ENCODE peak calls at places on chromosomes 4 and X, in seven cellular contexts. One of them, this sample, is unnamed.

GRCh38 chrX:154481911-154482601 is 3.0 kb upstream of the LAGE3 start:
- DNase-seq in left ventricle myocardium inferior: no peak
- DNase-seq in colonic mucosa: no peak
- DNase-seq in osteoblast: peak; percentile 74
- DNase-seq in OCI-LY7: peak; percentile 33
- DNase-seq in CD4-positive, CD25-positive, alpha-beta regulatory T cell: no peak
- DNase-seq in gastrocnemius medialis: no peak
- DNase-seq in this sample: no peak

GRCh38 chr4:17762705-17763104 is 18.7 kb downstream of the FAM184B start:
- DNase-seq in left ventricle myocardium inferior: no peak
- DNase-seq in colonic mucosa: no peak
- DNase-seq in osteoblast: no peak
- DNase-seq in OCI-LY7: peak; percentile 23
- DNase-seq in CD4-positive, CD25-positive, alpha-beta regulatory T cell: peak; percentile 16
- DNase-seq in gastrocnemius medialis: no peak
- DNase-seq in this sample: no peak

GRCh38 chr4:24791043-24791442 is 4.3 kb upstream of the SOD3 start:
- DNase-seq in left ventricle myocardium inferior: no peak
- DNase-seq in colonic mucosa: no peak
- DNase-seq in osteoblast: no peak
- DNase-seq in OCI-LY7: no peak
- DNase-seq in CD4-positive, CD25-positive, alpha-beta regulatory T cell: no peak
- DNase-seq in gastrocnemius medialis: no peak
- DNase-seq in this sample: no peak

GRCh38 chr4:173092003-173092402 is 76.6 kb upstream of the GALNT7 start:
- DNase-seq in left ventricle myocardium inferior: no peak
- DNase-seq in colonic mucosa: no peak
- DNase-seq in osteoblast: no peak
- DNase-seq in OCI-LY7: no peak
- DNase-seq in CD4-positive, CD25-positive, alpha-beta regulatory T cell: no peak
- DNase-seq in gastrocnemius medialis: no peak
- DNase-seq in this sample: no peak

GRCh38 chrX:3393581-3394111 is 47.2 kb upstream of the MXRA5 start:
- DNase-seq in left ventricle myocardium inferior: no peak
- DNase-seq in colonic mucosa: no peak
- DNase-seq in osteoblast: no peak
- DNase-seq in OCI-LY7: no peak
- DNase-seq in CD4-positive, CD25-positive, alpha-beta regulatory T cell: no peak
- DNase-seq in gastrocnemius medialis: no peak
- DNase-seq in this sample: peak; percentile 15

GRCh38 chr4:114103908-114104307 is 124.5 kb upstream of the ARSJ start:
- DNase-seq in left ventricle myocardium inferior: no peak
- DNase-seq in colonic mucosa: no peak
- DNase-seq in osteoblast: no peak
- DNase-seq in OCI-LY7: no peak
- DNase-seq in CD4-positive, CD25-positive, alpha-beta regulatory T cell: peak; percentile 2
- DNase-seq in gastrocnemius medialis: no peak
- DNase-seq in this sample: no peak

GRCh38 chr4:99436462-99436861 is 1.3 kb upstream of the ADH7 start:
- DNase-seq in left ventricle myocardium inferior: no peak
- DNase-seq in colonic mucosa: no peak
- DNase-seq in osteoblast: no peak
- DNase-seq in OCI-LY7: no peak
- DNase-seq in CD4-positive, CD25-positive, alpha-beta regulatory T cell: no peak
- DNase-seq in gastrocnemius medialis: no peak
- DNase-seq in this sample: no peak

GRCh38 chrX:47227334-47227583 is 5.5 kb upstream of the USP11 start:
- DNase-seq in left ventricle myocardium inferior: no peak
- DNase-seq in colonic mucosa: no peak
- DNase-seq in osteoblast: no peak
- DNase-seq in OCI-LY7: no peak
- DNase-seq in CD4-positive, CD25-positive, alpha-beta regulatory T cell: no peak
- DNase-seq in gastrocnemius medialis: no peak
- DNase-seq in this sample: no peak

GRCh38 chr4:148497258-148497657 is 55.0 kb upstream of the NR3C2 start:
- DNase-seq in left ventricle myocardium inferior: no peak
- DNase-seq in colonic mucosa: no peak
- DNase-seq in osteoblast: peak; percentile 1
- DNase-seq in OCI-LY7: peak; percentile 1
- DNase-seq in CD4-positive, CD25-positive, alpha-beta regulatory T cell: no peak
- DNase-seq in gastrocnemius medialis: no peak
- DNase-seq in this sample: no peak

GRCh38 chr4:109472343-109472761 is 38.7 kb downstream of the SEC24B start:
- DNase-seq in left ventricle myocardium inferior: no peak
- DNase-seq in colonic mucosa: no peak
- DNase-seq in osteoblast: no peak
- DNase-seq in OCI-LY7: no peak
- DNase-seq in CD4-positive, CD25-positive, alpha-beta regulatory T cell: no peak
- DNase-seq in gastrocnemius medialis: no peak
- DNase-seq in this sample: no peak

GRCh38 chr4:137949746-137950145 is 292.4 kb downstream of the SLC7A11 start:
- DNase-seq in left ventricle myocardium inferior: no peak
- DNase-seq in colonic mucosa: no peak
- DNase-seq in osteoblast: no peak
- DNase-seq in OCI-LY7: no peak
- DNase-seq in CD4-positive, CD25-positive, alpha-beta regulatory T cell: no peak
- DNase-seq in gastrocnemius medialis: no peak
- DNase-seq in this sample: no peak

GRCh38 chr4:17447675-17448298 is 64.1 kb downstream of the QDPR start:
- DNase-seq in left ventricle myocardium inferior: no peak
- DNase-seq in colonic mucosa: peak; percentile 57
- DNase-seq in osteoblast: peak; percentile 79
- DNase-seq in OCI-LY7: peak; percentile 84
- DNase-seq in CD4-positive, CD25-positive, alpha-beta regulatory T cell: peak; percentile 74
- DNase-seq in gastrocnemius medialis: no peak
- DNase-seq in this sample: peak; percentile 85

DNA sequence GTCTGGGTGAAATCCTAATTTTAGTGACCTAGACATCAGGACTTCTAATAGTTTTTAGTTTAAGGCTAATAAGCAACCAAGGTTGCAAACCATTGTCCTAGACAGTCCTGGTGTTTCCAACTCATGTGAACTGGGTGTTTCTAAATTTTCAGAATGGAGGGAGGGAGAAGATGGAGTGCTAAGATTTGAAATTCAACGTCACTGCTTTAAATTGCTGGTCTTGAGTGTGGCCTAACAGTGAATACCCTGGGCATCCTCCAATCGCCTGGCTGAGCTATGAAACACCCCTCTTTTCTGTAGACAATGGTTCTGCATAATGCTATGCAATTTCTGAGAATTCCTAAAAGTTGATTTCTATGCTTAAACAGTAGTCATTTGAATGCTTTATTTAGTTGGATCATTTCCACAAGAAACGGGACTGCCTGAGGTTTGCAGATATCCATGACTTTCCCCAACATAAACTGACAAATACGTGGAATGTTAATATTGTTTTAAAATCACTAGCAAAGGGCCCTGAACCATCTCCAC is 1.2 kb downstream of the FBXL5 start:
- DNase-seq in left ventricle myocardium inferior: no peak
- DNase-seq in colonic mucosa: peak; percentile 50
- DNase-seq in osteoblast: no peak
- DNase-seq in OCI-LY7: peak; percentile 64
- DNase-seq in CD4-positive, CD25-positive, alpha-beta regulatory T cell: peak; percentile 60
- DNase-seq in gastrocnemius medialis: no peak
- DNase-seq in this sample: peak; percentile 21
- H3K4me1 ChIP-seq in left ventricle myocardium inferior: peaks cover 67% of the 10 kb centered on the region
- H3K4me1 ChIP-seq in colonic mucosa: peaks cover 12% of the 10 kb centered on the region
- H3K4me1 ChIP-seq in osteoblast: peaks cover 50% of the 10 kb centered on the region
- H3K4me1 ChIP-seq in OCI-LY7: peaks cover 53% of the 10 kb centered on the region
- H3K4me1 ChIP-seq in CD4-positive, CD25-positive, alpha-beta regulatory T cell: peaks cover 60% of the 10 kb centered on the region
- H3K4me1 ChIP-seq in gastrocnemius medialis: peaks cover 52% of the 10 kb centered on the region
- H3K4me1 ChIP-seq in this sample: peaks cover 36% of the 10 kb centered on the region

GRCh38 chr4:77156533-77156911 is 485 bp upstream of the CCNG2 start:
- DNase-seq in left ventricle myocardium inferior: peak; percentile 92
- DNase-seq in colonic mucosa: peak; percentile 98
- DNase-seq in osteoblast: peak; percentile 99
- DNase-seq in OCI-LY7: peak; percentile 100
- DNase-seq in CD4-positive, CD25-positive, alpha-beta regulatory T cell: peak; percentile 99
- DNase-seq in gastrocnemius medialis: peak; percentile 96
- DNase-seq in this sample: peak; percentile 98
- H3K4me1 ChIP-seq in left ventricle myocardium inferior: peaks cover 34% of the 10 kb centered on the region
- H3K4me1 ChIP-seq in colonic mucosa: no peaks in the 10 kb centered on the region
- H3K4me1 ChIP-seq in osteoblast: peaks cover 20% of the 10 kb centered on the region
- H3K4me1 ChIP-seq in OCI-LY7: peaks cover 65% of the 10 kb centered on the region
- H3K4me1 ChIP-seq in CD4-positive, CD25-positive, alpha-beta regulatory T cell: peaks cover 67% of the 10 kb centered on the region
- H3K4me1 ChIP-seq in gastrocnemius medialis: no peaks in the 10 kb centered on the region
- H3K4me1 ChIP-seq in this sample: peaks cover 34% of the 10 kb centered on the region

DNA sequence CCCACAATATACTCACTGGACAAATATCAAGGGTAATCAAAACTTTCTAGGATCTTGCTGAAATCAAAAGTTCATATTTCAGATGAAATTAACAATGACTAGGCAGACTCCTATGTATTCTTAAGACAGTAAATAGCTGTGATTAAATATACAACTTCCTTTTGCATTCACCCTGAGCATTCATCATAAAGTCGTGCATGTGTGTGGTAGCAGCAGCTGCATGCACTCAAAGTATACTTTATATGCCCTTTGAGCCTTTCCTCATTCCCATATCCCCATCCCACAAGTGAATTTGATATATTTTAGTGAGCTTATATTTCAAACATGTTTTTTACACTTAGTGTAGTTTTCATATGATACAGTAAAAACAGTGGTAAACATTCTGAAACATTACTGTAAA is 958.9 kb downstream of the C4orf33 start:
- DNase-seq in left ventricle myocardium inferior: no peak
- DNase-seq in colonic mucosa: no peak
- DNase-seq in osteoblast: no peak
- DNase-seq in OCI-LY7: no peak
- DNase-seq in CD4-positive, CD25-positive, alpha-beta regulatory T cell: no peak
- DNase-seq in gastrocnemius medialis: no peak
- DNase-seq in this sample: no peak
- H3K4me1 ChIP-seq in left ventricle myocardium inferior: no peaks in the 10 kb centered on the region
- H3K4me1 ChIP-seq in colonic mucosa: no peaks in the 10 kb centered on the region
- H3K4me1 ChIP-seq in osteoblast: no peaks in the 10 kb centered on the region
- H3K4me1 ChIP-seq in OCI-LY7: no peaks in the 10 kb centered on the region
- H3K4me1 ChIP-seq in CD4-positive, CD25-positive, alpha-beta regulatory T cell: no peaks in the 10 kb centered on the region
- H3K4me1 ChIP-seq in gastrocnemius medialis: no peaks in the 10 kb centered on the region
- H3K4me1 ChIP-seq in this sample: no peaks in the 10 kb centered on the region

DNA sequence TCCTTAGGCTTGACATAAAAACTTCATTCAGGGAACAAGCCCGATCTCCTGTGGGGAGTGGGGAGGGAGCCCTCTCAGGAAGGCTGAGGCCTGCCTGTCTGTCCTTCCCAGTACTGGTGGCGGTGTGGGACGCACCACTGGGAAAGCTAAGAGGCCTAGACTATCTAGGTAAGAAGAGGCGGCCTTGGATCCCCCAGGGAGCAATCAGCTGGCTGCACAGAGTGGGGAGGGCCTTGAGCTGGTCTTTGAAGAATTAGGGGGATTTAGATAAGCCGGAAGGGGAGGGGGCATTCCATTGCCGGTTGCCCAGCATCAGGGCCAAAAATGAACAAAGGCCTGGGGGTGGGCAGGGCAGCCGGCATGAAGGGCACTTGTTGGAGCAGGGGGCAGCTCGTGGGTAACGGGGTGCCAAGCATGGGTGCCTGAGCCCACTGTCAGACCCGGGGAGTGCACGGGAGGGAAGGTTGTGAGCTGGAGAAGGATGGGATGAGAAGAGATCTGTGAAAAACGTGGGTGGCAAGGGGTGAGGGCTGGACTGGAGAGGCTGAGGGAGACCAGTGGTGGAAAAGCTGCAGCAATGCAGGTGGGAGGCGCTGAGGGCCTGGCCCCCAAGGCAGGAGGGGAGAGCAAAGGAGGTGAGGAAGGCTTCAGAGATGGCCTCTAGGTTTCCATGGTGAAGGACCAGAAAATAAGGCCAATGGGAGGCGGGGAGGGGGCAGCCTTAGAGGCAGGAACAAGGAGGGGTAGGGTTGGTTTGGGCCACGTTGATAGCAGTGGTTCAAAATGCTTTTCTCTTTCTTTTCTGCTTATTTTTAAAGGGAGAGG is 8.5 kb downstream of the KLF3 start:
- DNase-seq in left ventricle myocardium inferior: no peak
- DNase-seq in colonic mucosa: peak; percentile 40
- DNase-seq in osteoblast: peak; percentile 62
- DNase-seq in OCI-LY7: no peak
- DNase-seq in CD4-positive, CD25-positive, alpha-beta regulatory T cell: no peak
- DNase-seq in gastrocnemius medialis: no peak
- DNase-seq in this sample: no peak
- H3K4me1 ChIP-seq in left ventricle myocardium inferior: peaks cover 100% of the 10 kb centered on the region
- H3K4me1 ChIP-seq in colonic mucosa: peaks cover 32% of the 10 kb centered on the region
- H3K4me1 ChIP-seq in osteoblast: peaks cover 44% of the 10 kb centered on the region
- H3K4me1 ChIP-seq in OCI-LY7: peaks cover 4% of the 10 kb centered on the region
- H3K4me1 ChIP-seq in CD4-positive, CD25-positive, alpha-beta regulatory T cell: peaks cover 91% of the 10 kb centered on the region
- H3K4me1 ChIP-seq in gastrocnemius medialis: peaks cover 92% of the 10 kb centered on the region
- H3K4me1 ChIP-seq in this sample: peaks cover 88% of the 10 kb centered on the region

GRCh38 chr4:6969826-6970800 is 60.5 kb downstream of the TBC1D14 start:
- DNase-seq in left ventricle myocardium inferior: no peak
- DNase-seq in colonic mucosa: no peak
- DNase-seq in osteoblast: no peak
- DNase-seq in OCI-LY7: peak; percentile 89
- DNase-seq in CD4-positive, CD25-positive, alpha-beta regulatory T cell: no peak
- DNase-seq in gastrocnemius medialis: no peak
- DNase-seq in this sample: peak; percentile 39

GRCh38 chr4:6974138-6974848 is 64.7 kb downstream of the TBC1D14 start:
- DNase-seq in left ventricle myocardium inferior: peak; percentile 79
- DNase-seq in colonic mucosa: peak; percentile 89
- DNase-seq in osteoblast: peak; percentile 97
- DNase-seq in OCI-LY7: peak; percentile 83
- DNase-seq in CD4-positive, CD25-positive, alpha-beta regulatory T cell: peak; percentile 84
- DNase-seq in gastrocnemius medialis: peak; percentile 56
- DNase-seq in this sample: peak; percentile 90

GRCh38 chr4:6972911-6973310 is 63.3 kb downstream of the TBC1D14 start:
- DNase-seq in left ventricle myocardium inferior: no peak
- DNase-seq in colonic mucosa: no peak
- DNase-seq in osteoblast: no peak
- DNase-seq in OCI-LY7: no peak
- DNase-seq in CD4-positive, CD25-positive, alpha-beta regulatory T cell: no peak
- DNase-seq in gastrocnemius medialis: peak; percentile 68
- DNase-seq in this sample: peak; percentile 58

GRCh38 chr4:6972375-6972650 is 62.7 kb downstream of the TBC1D14 start:
- DNase-seq in left ventricle myocardium inferior: no peak
- DNase-seq in colonic mucosa: no peak
- DNase-seq in osteoblast: no peak
- DNase-seq in OCI-LY7: no peak
- DNase-seq in CD4-positive, CD25-positive, alpha-beta regulatory T cell: no peak
- DNase-seq in gastrocnemius medialis: no peak
- DNase-seq in this sample: no peak

GRCh38 chr4:6971536-6972374 is 62.1 kb downstream of the TBC1D14 start:
- DNase-seq in left ventricle myocardium inferior: peak; percentile 44
- DNase-seq in colonic mucosa: no peak
- DNase-seq in osteoblast: no peak
- DNase-seq in OCI-LY7: no peak
- DNase-seq in CD4-positive, CD25-positive, alpha-beta regulatory T cell: no peak
- DNase-seq in gastrocnemius medialis: no peak
- DNase-seq in this sample: no peak
- H3K4me1 ChIP-seq in left ventricle myocardium inferior: peaks cover 12% of the 10 kb centered on the region
- H3K4me1 ChIP-seq in colonic mucosa: no peaks in the 10 kb centered on the region
- H3K4me1 ChIP-seq in osteoblast: no peaks in the 10 kb centered on the region
- H3K4me1 ChIP-seq in OCI-LY7: peaks cover 64% of the 10 kb centered on the region
- H3K4me1 ChIP-seq in CD4-positive, CD25-positive, alpha-beta regulatory T cell: peaks cover 9% of the 10 kb centered on the region
- H3K4me1 ChIP-seq in gastrocnemius medialis: peaks cover 40% of the 10 kb centered on the region
- H3K4me1 ChIP-seq in this sample: peaks cover 21% of the 10 kb centered on the region

GRCh38 chr4:80306255-80306654 is 29.3 kb upstream of the CFAP299 start:
- DNase-seq in left ventricle myocardium inferior: no peak
- DNase-seq in colonic mucosa: no peak
- DNase-seq in osteoblast: no peak
- DNase-seq in OCI-LY7: no peak
- DNase-seq in CD4-positive, CD25-positive, alpha-beta regulatory T cell: no peak
- DNase-seq in gastrocnemius medialis: no peak
- DNase-seq in this sample: no peak
- H3K4me1 ChIP-seq in left ventricle myocardium inferior: no peaks in the 10 kb centered on the region
- H3K4me1 ChIP-seq in colonic mucosa: no peaks in the 10 kb centered on the region
- H3K4me1 ChIP-seq in osteoblast: peaks cover 61% of the 10 kb centered on the region
- H3K4me1 ChIP-seq in OCI-LY7: no peaks in the 10 kb centered on the region
- H3K4me1 ChIP-seq in CD4-positive, CD25-positive, alpha-beta regulatory T cell: no peaks in the 10 kb centered on the region
- H3K4me1 ChIP-seq in gastrocnemius medialis: no peaks in the 10 kb centered on the region
- H3K4me1 ChIP-seq in this sample: no peaks in the 10 kb centered on the region

This sample was measured in hepatocyte.